ENCODE peak calls at places on chromosomes 2 and 18, in four cellular contexts. One of them, this sample, is unnamed.

GRCh38 chr2:234836251-234836650 is 115.6 kb upstream of the SH3BP4 start:
- DNase-seq in kidney: no peak
- DNase-seq in neural crest cell: no peak
- DNase-seq in fibroblast of the aortic adventitia: no peak
- DNase-seq in this sample: no peak

GRCh38 chr2:73285162-73285739 is 973 bp upstream of the FBXO41 start:
- DNase-seq in kidney: no peak
- DNase-seq in neural crest cell: no peak
- DNase-seq in fibroblast of the aortic adventitia: no peak
- DNase-seq in this sample: no peak

GRCh38 chr18:24560511-24560981 is 100.1 kb downstream of the HRH4 start:
- DNase-seq in neural crest cell: no peak
- DNase-seq in fibroblast of the aortic adventitia: no peak
- DNase-seq in kidney: no peak
- DNase-seq in this sample: no peak

GRCh38 chr2:216936954-216937357 is 77.1 kb upstream of the TNP1 start:
- DNase-seq in fibroblast of the aortic adventitia: no peak
- DNase-seq in neural crest cell: no peak
- DNase-seq in kidney: no peak
- DNase-seq in this sample: no peak

GRCh38 chr2:68714866-68715265 is 19.7 kb upstream of the ARHGAP25 start:
- DNase-seq in neural crest cell: no peak
- DNase-seq in kidney: peak
- DNase-seq in fibroblast of the aortic adventitia: no peak
- DNase-seq in this sample: no peak

GRCh38 chr2:31675485-31675901 is 94.8 kb upstream of the SRD5A2 start:
- DNase-seq in neural crest cell: peak
- DNase-seq in kidney: no peak
- DNase-seq in fibroblast of the aortic adventitia: no peak
- DNase-seq in this sample: no peak

GRCh38 chr2:120346034-120346666 is at the start of gene INHBB:
- DNase-seq in neural crest cell: no peak
- DNase-seq in kidney: peak
- DNase-seq in fibroblast of the aortic adventitia: no peak
- DNase-seq in this sample: no peak

GRCh38 chr2:129757915-129758421 is 221.5 kb upstream of the RAB6C start:
- DNase-seq in neural crest cell: no peak
- DNase-seq in kidney: no peak
- DNase-seq in fibroblast of the aortic adventitia: no peak
- DNase-seq in this sample: no peak

GRCh38 chr18:24600076-24600654 is 139.7 kb downstream of the HRH4 start:
- DNase-seq in kidney: no peak
- DNase-seq in neural crest cell: peak
- DNase-seq in fibroblast of the aortic adventitia: peak
- DNase-seq in this sample: peak

GRCh38 chr18:79903071-79903635 is 48.3 kb downstream of the SLC66A2 start:
- DNase-seq in neural crest cell: no peak
- DNase-seq in fibroblast of the aortic adventitia: no peak
- DNase-seq in kidney: peak
- DNase-seq in this sample: no peak

GRCh38 chr18:61991836-61992235 is 99.0 kb upstream of the RNF152 start:
- DNase-seq in kidney: no peak
- DNase-seq in neural crest cell: no peak
- DNase-seq in fibroblast of the aortic adventitia: no peak
- DNase-seq in this sample: no peak

DNA sequence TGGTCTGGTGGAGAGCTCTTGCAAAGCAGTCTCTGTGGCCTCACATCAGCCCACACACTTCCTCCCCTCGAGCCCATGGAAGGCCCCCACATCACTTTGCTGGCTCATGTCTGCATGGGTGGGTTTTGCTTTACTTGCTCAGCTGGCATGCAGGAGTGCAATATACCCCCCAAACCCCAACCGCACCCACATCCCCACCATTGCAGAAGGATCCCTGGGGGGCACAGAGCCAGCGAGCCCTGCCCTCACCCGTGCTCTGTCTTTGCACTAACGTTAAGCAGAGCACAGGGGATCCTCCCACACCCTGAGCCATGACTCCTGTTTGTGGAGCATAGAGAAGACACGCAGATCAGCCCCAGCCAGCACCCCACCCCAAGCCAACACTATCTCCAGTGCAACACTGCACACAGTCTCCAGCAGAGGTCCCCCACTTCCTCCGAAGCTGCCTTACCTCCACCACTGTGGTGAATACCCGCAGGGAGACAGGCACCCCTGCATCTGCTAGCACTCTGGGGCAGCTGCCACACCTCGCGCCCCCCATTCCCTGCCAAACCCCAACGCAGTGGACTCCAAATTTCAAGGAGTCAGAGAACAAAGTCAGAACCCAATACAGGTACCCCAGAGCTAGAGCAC is 177.8 kb upstream of the RGPD4 start:
- DNase-seq in neural crest cell: no peak
- DNase-seq in kidney: no peak
- DNase-seq in fibroblast of the aortic adventitia: no peak
- DNase-seq in this sample: no peak
- TF ChIP-seq CTCF in neural crest cell: no peak
- TF ChIP-seq CTCF in kidney: no peak
- TF ChIP-seq CTCF in fibroblast of the aortic adventitia: no peak
- TF ChIP-seq CTCF in this sample: no peak

GRCh38 chr18:60686142-60686541 is 313.6 kb upstream of the MC4R start:
- DNase-seq in fibroblast of the aortic adventitia: no peak
- DNase-seq in kidney: no peak
- DNase-seq in neural crest cell: no peak
- DNase-seq in this sample: no peak

DNA sequence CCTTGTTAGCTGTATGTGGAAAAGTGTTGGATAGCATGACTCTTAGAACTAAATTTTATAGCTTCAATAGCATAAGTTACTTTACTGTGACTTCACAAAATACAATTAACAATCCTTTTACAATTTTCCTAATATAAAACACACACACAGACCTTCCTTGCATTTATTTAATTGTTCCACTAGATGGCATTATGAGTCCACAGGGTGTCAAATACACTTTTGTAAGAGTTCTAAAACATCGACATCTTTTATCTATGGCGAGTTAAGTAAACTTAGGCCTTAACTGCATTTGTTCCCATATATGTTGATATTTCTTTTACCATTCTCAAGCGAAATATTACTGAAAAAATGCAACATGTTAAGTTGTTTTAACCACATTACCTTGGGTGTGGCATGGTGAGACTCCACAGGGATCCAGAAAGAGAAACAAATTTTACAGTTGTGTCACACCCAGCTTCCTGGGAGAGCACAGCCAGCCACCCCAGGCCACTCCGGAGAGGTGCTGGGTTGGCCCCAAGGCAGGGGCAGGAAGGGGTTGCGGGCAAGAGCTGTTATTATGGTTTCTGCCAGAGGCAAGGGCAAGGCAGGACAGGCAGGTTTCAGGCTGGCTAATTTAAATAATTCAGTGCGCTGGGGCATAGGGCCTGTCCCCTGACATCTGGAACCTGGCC is 312.4 kb upstream of the MC4R start:
- DNase-seq in kidney: no peak
- DNase-seq in fibroblast of the aortic adventitia: peak
- DNase-seq in neural crest cell: no peak
- DNase-seq in this sample: no peak
- TF ChIP-seq CTCF in kidney: peak
- TF ChIP-seq CTCF in fibroblast of the aortic adventitia: peak
- TF ChIP-seq CTCF in neural crest cell: peak
- TF ChIP-seq CTCF in this sample: peak

GRCh38 chr2:144082327-144082726 is 437.6 kb downstream of the ZEB2 start:
- DNase-seq in fibroblast of the aortic adventitia: no peak
- DNase-seq in kidney: no peak
- DNase-seq in neural crest cell: no peak
- DNase-seq in this sample: no peak
- TF ChIP-seq CTCF in fibroblast of the aortic adventitia: no peak
- TF ChIP-seq CTCF in kidney: no peak
- TF ChIP-seq CTCF in neural crest cell: no peak
- TF ChIP-seq CTCF in this sample: no peak

GRCh38 chr18:34866739-34867138 is 156.6 kb downstream of the DTNA start:
- DNase-seq in kidney: no peak
- DNase-seq in neural crest cell: no peak
- DNase-seq in fibroblast of the aortic adventitia: peak
- DNase-seq in this sample: no peak
- TF ChIP-seq CTCF in kidney: peak
- TF ChIP-seq CTCF in neural crest cell: peak
- TF ChIP-seq CTCF in fibroblast of the aortic adventitia: peak
- TF ChIP-seq CTCF in this sample: peak

DNA sequence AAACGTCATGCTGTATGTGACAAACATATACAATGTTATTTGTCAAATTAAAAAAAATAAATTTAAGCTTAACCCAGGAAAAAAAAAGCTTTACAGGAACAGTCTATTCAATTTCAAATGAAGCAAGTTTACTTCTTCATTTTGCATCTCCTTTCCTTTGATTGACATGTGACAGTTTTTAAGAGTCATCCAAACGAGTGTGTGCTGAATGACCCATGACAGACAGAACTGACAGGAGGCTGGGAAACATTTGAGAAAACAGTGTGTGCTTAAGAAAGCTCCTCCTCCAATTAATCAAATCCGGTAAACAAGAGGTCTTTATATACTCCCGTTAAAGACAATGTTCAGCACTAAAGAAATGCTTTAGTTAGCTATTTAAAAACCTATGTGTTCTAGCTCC is 177.7 kb downstream of the SRBD1 start:
- DNase-seq in neural crest cell: no peak
- DNase-seq in kidney: no peak
- DNase-seq in fibroblast of the aortic adventitia: no peak
- DNase-seq in this sample: no peak
- TF ChIP-seq CTCF in neural crest cell: no peak
- TF ChIP-seq CTCF in kidney: no peak
- TF ChIP-seq CTCF in fibroblast of the aortic adventitia: no peak
- TF ChIP-seq CTCF in this sample: no peak

DNA sequence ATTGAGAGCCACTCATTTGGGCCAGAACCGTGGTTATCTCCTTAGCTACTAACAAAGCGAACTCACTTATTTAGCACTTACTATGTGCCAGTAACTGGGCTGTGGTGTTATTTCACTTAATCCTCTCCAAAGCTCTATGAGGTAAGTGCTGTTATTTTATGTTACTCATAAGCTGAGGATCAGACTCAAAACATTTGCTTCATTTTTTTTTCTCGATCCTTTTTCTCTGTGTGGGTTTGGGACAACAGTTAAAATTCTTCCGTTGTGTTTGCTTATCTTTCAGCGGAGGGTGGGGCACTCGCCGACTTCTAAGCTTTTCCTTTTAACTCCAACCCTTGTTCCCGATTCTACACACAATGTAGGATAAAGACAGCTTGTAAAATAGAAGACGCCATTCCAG is 52.8 kb downstream of the TMEM178A start:
- DNase-seq in fibroblast of the aortic adventitia: peak
- DNase-seq in neural crest cell: no peak
- DNase-seq in kidney: no peak
- DNase-seq in this sample: no peak
- TF ChIP-seq CTCF in fibroblast of the aortic adventitia: no peak
- TF ChIP-seq CTCF in neural crest cell: no peak
- TF ChIP-seq CTCF in kidney: no peak
- TF ChIP-seq CTCF in this sample: no peak

GRCh38 chr2:70498054-70498453 is 55.6 kb downstream of the TGFA start:
- DNase-seq in fibroblast of the aortic adventitia: no peak
- DNase-seq in neural crest cell: no peak
- DNase-seq in kidney: no peak
- DNase-seq in this sample: peak
- TF ChIP-seq CTCF in fibroblast of the aortic adventitia: peak
- TF ChIP-seq CTCF in neural crest cell: peak
- TF ChIP-seq CTCF in kidney: no peak
- TF ChIP-seq CTCF in this sample: peak

GRCh38 chr2:38485734-38486133 is 108.7 kb upstream of the ATL2 start:
- DNase-seq in neural crest cell: no peak
- DNase-seq in fibroblast of the aortic adventitia: no peak
- DNase-seq in kidney: no peak
- DNase-seq in this sample: no peak
- TF ChIP-seq CTCF in neural crest cell: no peak
- TF ChIP-seq CTCF in fibroblast of the aortic adventitia: no peak
- TF ChIP-seq CTCF in kidney: no peak
- TF ChIP-seq CTCF in this sample: no peak